ENCODE peak calls at places on chromosomes 2 and 18, in six cellular contexts. C, S, T, B, I and A are unnamed samples.

GRCh38 chr2:221975151-221975550 is 323.6 kb downstream of the PAX3 start:
- DNase-seq in S (no peak), I (no peak), C (no peak), T (no peak), B (no peak), A (no peak)

GRCh38 chr2:192298664-192299063 is 103.9 kb upstream of the TMEFF2 start:
- DNase-seq in B (no peak), S (peak), C (no peak), T (no peak), I (no peak), A (no peak)

GRCh38 chr2:67389286-67389685 is 7.8 kb upstream of the ETAA1 start:
- DNase-seq in C (no peak), S (no peak), T (no peak), I (no peak), B (no peak), A (no peak)

GRCh38 chr2:170991398-170992185 is 62.5 kb downstream of the GORASP2 start:
- DNase-seq in B (no peak), S (no peak), I (no peak), T (no peak), C (no peak), A (no peak)

GRCh38 chr2:239669899-239670460 is 269.2 kb upstream of the HDAC4 start:
- DNase-seq in B (no peak), C (no peak), I (no peak), T (no peak), S (no peak), A (no peak)

GRCh38 chr2:42810126-42810970 is 18.0 kb upstream of the HAAO start:
- DNase-seq in S (peak), I (peak), T (peak), B (peak), C (peak), A (peak)

GRCh38 chr2:102016399-102016955 is 24.7 kb downstream of the IL1R2 start:
- DNase-seq in C (no peak), B (no peak), S (no peak), I (no peak), T (no peak), A (no peak)

GRCh38 chr2:176491172-176491904 is 222.1 kb downstream of the MTX2 start:
- DNase-seq in B (no peak), T (no peak), I (peak), S (no peak), C (no peak), A (peak)

GRCh38 chr2:223725494-223725893 is 111.9 kb downstream of the AP1S3 start:
- DNase-seq in S (peak), B (peak), I (peak), C (no peak), T (no peak), A (no peak)

GRCh38 chr2:236535024-236535423 is 34.6 kb upstream of the ACKR3 start:
- DNase-seq in I (no peak), C (no peak), T (no peak), S (no peak), B (peak), A (no peak)

GRCh38 chr2:152587187-152587947 is 129.9 kb downstream of the PRPF40A start:
- DNase-seq in B (no peak), C (no peak), T (no peak), I (no peak), S (no peak), A (no peak)

GRCh38 chr2:24616606-24617005 is 125.6 kb downstream of the NCOA1 start:
- DNase-seq in S (no peak), I (no peak), C (no peak), B (no peak), T (no peak), A (no peak)

GRCh38 chr2:152558174-152559091 is 158.8 kb downstream of the PRPF40A start:
- DNase-seq in B (no peak), S (no peak), I (no peak), C (no peak), T (no peak), A (no peak)

GRCh38 chr18:7666195-7666776 is 99.2 kb downstream of the PTPRM start:
- DNase-seq in C (no peak), S (no peak), T (no peak), B (no peak), I (peak), A (no peak)

GRCh38 chr2:76711490-76711889 is 810.7 kb downstream of the LRRTM4 start:
- DNase-seq in S (no peak), B (no peak), C (no peak), T (no peak), I (peak), A (no peak)

GRCh38 chr2:133266075-133266925 is 302.0 kb downstream of the NCKAP5 start:
- DNase-seq in T (no peak), B (peak), I (peak), S (peak), C (no peak), A (peak)

GRCh38 chr2:231671617-231672350 is 36.5 kb upstream of the PTMA start:
- DNase-seq in T (no peak), S (peak), B (no peak), I (peak), C (no peak), A (no peak)

GRCh38 chr18:48597110-48597509 is 58.3 kb downstream of the CTIF start:
- DNase-seq in C (no peak), B (no peak), T (no peak), S (no peak), I (no peak), A (no peak)

GRCh38 chr18:45522371-45522770 is 92.9 kb upstream of the SLC14A2 start:
- DNase-seq in B (no peak), T (no peak), S (no peak), I (no peak), C (no peak), A (no peak)

GRCh38 chr2:237320801-237321563 is 93.0 kb downstream of the COL6A3 start:
- DNase-seq in S (no peak), B (no peak), T (no peak), I (no peak), C (no peak), A (no peak)

GRCh38 chr2:168455692-168456525 is at the start of gene CERS6:
- DNase-seq in I (peak), C (peak), S (peak), B (peak), T (peak), A (peak)

GRCh38 chr18:13035249-13035914 is 44.2 kb downstream of the CEP192 start:
- DNase-seq in S (no peak), T (no peak), C (no peak), B (no peak), I (no peak), A (no peak)

GRCh38 chr2:240869956-240870875 is 1.6 kb downstream of the AGXT start:
- DNase-seq in B (no peak), S (no peak), C (no peak), T (no peak), I (no peak), A (no peak)

GRCh38 chr18:79510046-79510685 is 114.4 kb downstream of the NFATC1 start:
- DNase-seq in S (no peak), I (no peak), C (no peak), B (no peak), T (no peak), A (no peak)